ENCODE peak calls at places on chromosomes 11 and 22, in four cellular contexts. R is mammary epithelial cell; W is right atrium auricular region; H is CD4-positive, alpha-beta T cell. Q is an unnamed sample.

GRCh38 chr11:67400942-67401494 is 640 bp downstream of the PPP1CA start:
- DNase-seq in W (no peak), H (no peak), R (no peak), Q (no peak)

GRCh38 chr11:82790723-82791487 is 57.2 kb upstream of the FAM181B start:
- DNase-seq in R (no peak), W (no peak), H (no peak), Q (no peak)

GRCh38 chr11:58980159-58980843 is 41.0 kb downstream of the GLYATL1 start:
- DNase-seq in W (no peak), R (no peak), H (no peak), Q (no peak)

GRCh38 chr22:47064016-47064415 is 301.6 kb downstream of the TBC1D22A start:
- DNase-seq in H (no peak), W (no peak), R (no peak), Q (no peak)

GRCh38 chr22:43343262-43343988 is at the start of gene SCUBE1:
- DNase-seq in H (peak; percentile 33), W (no peak), R (peak; percentile 14), Q (peak; percentile 83)

GRCh38 chr11:70244698-70245097 is 25.8 kb upstream of the PPFIA1 start:
- DNase-seq in R (peak; percentile 47), H (no peak), W (no peak), Q (no peak)

GRCh38 chr11:77211594-77212251 is 83.7 kb downstream of the MYO7A start:
- DNase-seq in R (no peak), W (peak; percentile 48), H (no peak), Q (no peak)

GRCh38 chr22:20220629-20221026 is 47.5 kb downstream of the RTN4R start:
- DNase-seq in H (no peak), W (no peak), R (no peak), Q (no peak)

GRCh38 chr22:23608583-23608982 is 23.5 kb downstream of the DRICH1 start:
- DNase-seq in H (no peak), W (no peak), R (no peak), Q (no peak)

GRCh38 chr11:110433393-110434333 is 3.9 kb downstream of the FDX1 start:
- DNase-seq in H (no peak), W (no peak), R (peak; percentile 25), Q (no peak)

GRCh38 chr11:66609951-66610617 is 6.3 kb upstream of the RBM14 start:
- DNase-seq in H (no peak), W (no peak), R (no peak), Q (no peak)

GRCh38 chr11:74282421-74282820 is 29.0 kb downstream of the P4HA3 start:
- DNase-seq in W (no peak), R (no peak), H (no peak), Q (no peak)

GRCh38 chr11:42631223-42631843 is 680.5 kb upstream of the API5 start:
- DNase-seq in R (peak; percentile 66), H (no peak), W (no peak), Q (no peak)

GRCh38 chr11:74466916-74467885 is at the start of gene KCNE3:
- DNase-seq in W (no peak), H (no peak), R (no peak), Q (no peak)

GRCh38 chr11:34345991-34346480 is 11.8 kb downstream of the ABTB2 start:
- DNase-seq in W (peak; percentile 65), H (no peak), R (no peak), Q (no peak)

GRCh38 chr22:39943366-39943765 is 16.8 kb upstream of the TMA7B start:
- DNase-seq in R (no peak), W (no peak), H (no peak), Q (no peak)

GRCh38 chr11:118791961-118792578 is 1.1 kb upstream of the DDX6 start:
- DNase-seq in W (no peak), H (peak; percentile 21), R (no peak), Q (peak; percentile 70)

GRCh38 chr22:41905411-41906202 is 9.3 kb downstream of the SHISA8 start:
- DNase-seq in H (no peak), W (no peak), R (no peak), Q (no peak)
- TF ChIP-seq CTCF in H (no peak), W (no peak), R (no peak), Q (no peak)

DNA sequence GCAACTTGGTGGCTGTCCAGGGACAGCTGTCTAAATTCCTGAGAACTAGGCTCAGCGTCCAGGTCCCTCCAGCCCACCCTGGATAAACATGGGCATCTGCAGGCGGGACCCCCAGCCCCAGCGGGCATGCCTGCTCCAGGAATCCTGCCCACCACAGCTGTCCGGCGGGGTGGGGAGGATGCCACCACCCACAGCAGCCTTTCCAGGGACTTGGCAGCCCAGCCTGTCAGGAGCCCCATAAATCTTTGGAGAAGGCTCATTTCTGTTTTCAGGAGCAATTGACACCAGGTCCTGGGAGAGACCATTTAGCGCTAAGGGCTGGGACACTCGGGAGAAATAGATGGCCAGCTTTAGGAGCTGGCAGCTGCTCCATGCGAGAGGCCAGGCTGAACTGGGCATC is 358.9 kb downstream of the CADM1 start:
- DNase-seq in R (no peak), W (no peak), H (no peak), Q (no peak)
- TF ChIP-seq CTCF in R (no peak), W (no peak), H (no peak), Q (no peak)

DNA sequence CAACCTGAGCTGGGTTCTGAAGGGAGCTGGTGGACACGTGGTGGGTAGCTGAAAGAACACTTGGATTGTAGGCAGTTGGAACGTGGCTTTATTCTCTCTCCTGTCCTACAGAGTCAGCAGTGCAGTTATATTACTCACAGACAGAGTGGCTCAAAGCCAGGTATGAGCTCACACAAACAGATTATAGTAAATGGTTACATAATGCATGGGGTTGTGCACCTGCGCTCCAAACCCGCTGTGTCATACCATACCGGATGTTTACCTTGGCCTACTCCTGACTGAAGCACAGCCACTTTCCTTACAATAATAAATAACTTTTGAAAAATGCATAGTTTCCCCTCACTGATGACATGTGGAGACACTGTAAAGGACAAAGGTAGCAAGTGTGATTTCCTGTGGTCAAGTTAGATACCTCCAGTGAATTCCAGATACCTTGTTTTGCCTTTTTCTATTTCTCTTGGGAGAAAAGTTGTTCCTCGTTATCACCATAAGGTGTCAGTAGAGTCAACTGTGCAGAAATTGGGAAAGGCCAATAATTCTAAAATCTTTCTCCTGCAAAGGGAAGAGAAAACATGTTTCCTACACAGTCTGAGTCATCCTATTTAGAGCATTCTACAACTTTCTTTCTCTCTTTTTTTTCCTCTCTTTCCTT is 13.5 kb downstream of the MS4A6A start:
- DNase-seq in W (no peak), R (peak; percentile 97), H (no peak), Q (no peak)
- TF ChIP-seq CTCF in W (peak; percentile 15), R (peak; percentile 74), H (no peak), Q (peak; percentile 49)

GRCh38 chr11:116376547-116376946 is 396.2 kb downstream of the BUD13 start:
- DNase-seq in H (no peak), W (no peak), R (no peak), Q (no peak)
- TF ChIP-seq CTCF in H (no peak), W (no peak), R (no peak), Q (no peak)

DNA sequence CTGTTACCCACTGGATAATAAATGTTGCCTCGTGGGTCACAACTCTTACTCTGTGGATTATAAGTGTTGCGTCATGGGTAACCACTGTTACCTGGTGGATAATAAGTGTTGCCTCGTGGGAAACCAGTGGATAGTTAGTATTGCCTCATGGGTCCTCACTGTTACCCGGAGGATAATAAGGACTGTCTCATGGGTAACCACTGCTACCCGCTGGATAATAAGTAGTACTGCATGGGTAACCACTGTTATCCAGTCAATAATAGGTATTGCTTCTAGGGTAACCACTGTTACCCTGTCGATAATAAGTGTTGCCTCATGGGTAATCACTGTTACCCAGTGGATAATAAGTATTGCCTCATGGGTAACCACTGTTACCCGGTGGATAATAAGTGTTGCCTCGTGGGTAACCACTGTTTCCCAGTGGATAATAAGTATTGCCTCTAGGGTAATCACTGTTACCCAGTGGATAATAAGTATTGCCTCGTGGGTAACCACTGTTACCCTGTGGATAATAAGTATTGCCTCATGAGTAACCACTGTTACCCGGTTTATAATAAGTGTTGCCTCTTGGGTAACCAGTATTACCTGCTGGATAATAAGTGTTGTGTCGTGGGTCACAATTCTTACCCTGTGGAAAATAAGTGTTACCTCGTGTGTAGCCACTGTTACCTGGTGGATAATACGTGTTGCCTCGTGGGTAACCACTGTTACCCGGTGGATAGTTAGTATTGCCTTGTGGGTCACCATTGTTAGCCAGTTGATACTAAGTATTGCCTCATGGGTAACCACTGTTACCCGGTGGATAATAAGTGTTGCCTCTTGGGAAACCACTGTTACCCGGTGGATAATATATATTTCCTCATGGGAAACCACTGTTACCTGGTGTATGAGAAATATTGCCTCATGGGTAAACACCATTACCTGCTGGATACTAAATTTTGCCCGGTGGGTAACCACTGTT is 15.7 kb upstream of the NXPE4 start:
- DNase-seq in W (no peak), R (no peak), H (no peak), Q (no peak)
- TF ChIP-seq CTCF in W (no peak), R (peak; percentile 31), H (no peak), Q (no peak)

DNA sequence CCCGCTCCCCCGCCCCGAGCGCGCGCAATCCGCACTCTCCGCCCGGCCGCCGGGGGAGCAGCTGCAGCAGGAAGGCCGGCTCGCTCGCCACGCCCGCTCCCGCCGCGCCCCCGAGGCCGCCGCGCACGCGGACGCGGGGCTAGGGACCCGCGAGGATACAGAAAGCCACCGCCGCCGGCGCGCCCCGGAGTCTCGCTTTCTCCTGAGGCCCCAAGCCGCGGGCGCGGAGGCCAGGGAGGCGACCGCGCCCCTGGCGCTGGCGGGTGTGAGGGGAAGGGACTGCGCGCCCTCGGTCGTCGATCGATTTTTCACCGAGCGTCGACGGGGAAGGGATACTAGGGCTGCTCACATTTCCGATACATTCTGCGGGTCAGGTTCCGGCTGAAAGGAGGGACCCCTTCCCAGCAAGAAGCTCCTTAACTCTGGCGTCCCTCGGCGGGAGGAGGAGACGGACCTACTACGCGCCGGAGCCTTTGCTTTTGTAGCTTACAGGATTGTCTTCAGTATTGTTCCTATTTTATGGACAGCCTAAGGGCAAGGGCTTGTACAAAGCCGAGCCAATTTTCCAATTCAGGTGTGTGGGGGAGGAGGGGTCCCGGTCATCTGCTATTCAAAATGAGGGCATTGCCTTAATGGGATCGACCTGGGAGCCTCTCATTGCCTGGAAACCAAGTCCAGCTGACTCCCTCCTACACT is 416 bp upstream of the GAB2 start:
- DNase-seq in H (peak; percentile 68), W (peak; percentile 75), R (peak; percentile 63), Q (peak; percentile 89)
- TF ChIP-seq CTCF in H (no peak), W (no peak), R (no peak), Q (peak; percentile 50)

GRCh38 chr22:36773935-36774334 is 2.0 kb downstream of the IFT27 start:
- DNase-seq in W (no peak), H (no peak), R (peak; percentile 31), Q (no peak)
- TF ChIP-seq CTCF in W (no peak), H (no peak), R (peak; percentile 54), Q (peak; percentile 64)

GRCh38 chr11:64744544-64745218 is 739 bp upstream of the RASGRP2 start:
- DNase-seq in H (peak; percentile 51), W (no peak), R (no peak), Q (no peak)

GRCh38 chr11:64745219-64745522 is 1.2 kb upstream of the RASGRP2 start:
- DNase-seq in W (peak; percentile 80), H (peak; percentile 93), R (no peak), Q (no peak)

GRCh38 chr11:64742940-64743590 is 877 bp downstream of the RASGRP2 start:
- DNase-seq in R (peak; percentile 28), W (peak; percentile 76), H (peak; percentile 70), Q (no peak)

GRCh38 chr11:64742087-64742939 is 1.6 kb downstream of the RASGRP2 start:
- DNase-seq in W (no peak), R (no peak), H (peak; percentile 36), Q (no peak)

GRCh38 chr11:64743591-64744543 is at the start of gene RASGRP2:
- DNase-seq in R (no peak), W (peak; percentile 81), H (peak; percentile 89), Q (no peak)
- TF ChIP-seq CTCF in R (peak; percentile 67), W (peak; percentile 66), H (peak; percentile 65), Q (peak; percentile 58)

GRCh38 chr11:68897441-68897840 is 6.2 kb downstream of the MRPL21 start:
- DNase-seq in H (no peak), R (no peak), W (no peak), Q (no peak)
- TF ChIP-seq CTCF in H (no peak), R (no peak), W (no peak), Q (no peak)

Q was measured in type B pancreatic cell.